ENCODE peak calls at places on chromosome 5, in seven cellular contexts. S is A673, N is left ventricle myocardium inferior, Y is ovary, L is fibroblast of lung, I is tibial nerve, O is small intestine. P is an unnamed sample. For H3K4me1, the result is how much of the 10 kb centered on the place peaks cover.

GRCh38 chr5:126124706-126125345 is 298.4 kb upstream of the GRAMD2B start:
- DNase-seq in S (peak), N (no peak), Y (no peak), L (peak), I (no peak), O (no peak), P (no peak)

GRCh38 chr5:118144540-118144939 is 843.8 kb downstream of the DTWD2 start:
- DNase-seq in S (no peak), N (no peak), Y (no peak), L (no peak), I (no peak), O (no peak), P (no peak)

GRCh38 chr5:55173696-55174101 is 722 bp upstream of the CDC20B start:
- DNase-seq in S (no peak), N (no peak), Y (no peak), L (no peak), I (no peak), O (no peak), P (no peak)

GRCh38 chr5:16791036-16791705 is 144.9 kb downstream of the MYO10 start:
- DNase-seq in S (peak), N (no peak), Y (peak), L (peak), I (no peak), O (peak), P (peak)

GRCh38 chr5:56128166-56128565 is 105.0 kb downstream of the ANKRD55 start:
- DNase-seq in S (no peak), N (peak), Y (no peak), L (no peak), I (no peak), O (no peak), P (no peak)

GRCh38 chr5:177537389-177538361 is 16.7 kb downstream of the FAM193B start:
- DNase-seq in S (no peak), N (peak), Y (no peak), L (peak), I (no peak), O (no peak), P (no peak)

GRCh38 chr5:125453011-125453410 is 706.6 kb upstream of the ZNF608 start:
- DNase-seq in S (no peak), N (no peak), Y (no peak), L (no peak), I (no peak), O (no peak), P (no peak)

GRCh38 chr5:142181547-142182191 is 73.1 kb downstream of the NDFIP1 start:
- DNase-seq in S (no peak), N (no peak), Y (no peak), L (no peak), I (no peak), O (peak), P (no peak)

GRCh38 chr5:80784451-80784850 is 129.7 kb upstream of the DHFR start:
- DNase-seq in S (no peak), N (no peak), Y (no peak), L (no peak), I (no peak), O (no peak), P (no peak)

GRCh38 chr5:38796000-38796738 is 49.6 kb upstream of the OSMR start:
- DNase-seq in S (no peak), N (peak), Y (peak), L (no peak), I (peak), O (no peak), P (no peak)

GRCh38 chr5:176874198-176874780 is 24.9 kb downstream of the HK3 start:
- DNase-seq in S (no peak), N (no peak), Y (no peak), L (no peak), I (no peak), O (no peak), P (no peak)

GRCh38 chr5:219492-219891 is 1.4 kb downstream of the SDHA start:
- DNase-seq in S (no peak), N (no peak), Y (no peak), L (peak), I (no peak), O (peak), P (peak)

GRCh38 chr5:158212915-158213314 is 354.0 kb upstream of the CLINT1 start:
- DNase-seq in S (peak), N (no peak), Y (no peak), L (no peak), I (no peak), O (no peak), P (no peak)

GRCh38 chr5:93915142-93915553 is 173.7 kb upstream of the POU5F2 start:
- DNase-seq in S (peak), N (no peak), Y (no peak), L (peak), I (no peak), O (peak), P (peak)

GRCh38 chr5:56900395-56900794 is 9.0 kb upstream of the SETD9 start:
- DNase-seq in S (no peak), N (no peak), Y (no peak), L (no peak), I (no peak), O (no peak), P (no peak)

GRCh38 chr5:58466939-58467338 is 7.1 kb upstream of the PLK2 start:
- DNase-seq in S (peak), N (no peak), Y (no peak), L (peak), I (no peak), O (peak), P (peak)

GRCh38 chr5:52682492-52682891 is 105.2 kb upstream of the ITGA1 start:
- DNase-seq in S (no peak), N (no peak), Y (no peak), L (no peak), I (no peak), O (no peak), P (no peak)

GRCh38 chr5:143359869-143360268 is 43.6 kb downstream of the NR3C1 start:
- DNase-seq in S (no peak), N (no peak), Y (no peak), L (no peak), I (no peak), O (no peak), P (no peak)

GRCh38 chr5:6583049-6583880 is 49.6 kb downstream of the NSUN2 start:
- DNase-seq in S (peak), N (peak), Y (peak), L (peak), I (no peak), O (peak), P (no peak)

GRCh38 chr5:77761606-77762005 is 14.5 kb downstream of the TBCA start:
- DNase-seq in S (no peak), N (no peak), Y (no peak), L (no peak), I (no peak), O (no peak), P (no peak)

GRCh38 chr5:163838738-163839137 is 333.3 kb downstream of the MAT2B start:
- DNase-seq in S (no peak), N (no peak), Y (no peak), L (no peak), I (no peak), O (no peak), P (no peak)

GRCh38 chr5:165834922-165835321 is 2329.5 kb downstream of the MAT2B start:
- DNase-seq in S (no peak), N (no peak), Y (no peak), L (no peak), I (no peak), O (no peak), P (no peak)

GRCh38 chr5:156326718-156327259 is at the start of gene SGCD:
- DNase-seq in S (no peak), N (peak), Y (peak), L (peak), I (peak), O (no peak), P (no peak)

GRCh38 chr5:171420429-171421231 is 1.2 kb downstream of the FGF18 start:
- DNase-seq in S (peak), N (peak), Y (peak), L (peak), I (peak), O (peak), P (no peak)

GRCh38 chr5:74595143-74595915 is 45.2 kb downstream of the ENC1 start:
- DNase-seq in S (no peak), N (no peak), Y (peak), L (peak), I (no peak), O (peak), P (no peak)

GRCh38 chr5:173671121-173671949 is 54.9 kb upstream of the BOD1 start:
- DNase-seq in S (peak), N (peak), Y (no peak), L (peak), I (no peak), O (peak), P (no peak)

GRCh38 chr5:137935190-137935589 is 45.9 kb downstream of the PKD2L2 start:
- DNase-seq in S (no peak), N (no peak), Y (no peak), L (no peak), I (no peak), O (no peak), P (no peak)

GRCh38 chr5:93997562-93997961 is 256.2 kb upstream of the POU5F2 start:
- DNase-seq in S (no peak), N (no peak), Y (no peak), L (no peak), I (no peak), O (no peak), P (no peak)

DNA sequence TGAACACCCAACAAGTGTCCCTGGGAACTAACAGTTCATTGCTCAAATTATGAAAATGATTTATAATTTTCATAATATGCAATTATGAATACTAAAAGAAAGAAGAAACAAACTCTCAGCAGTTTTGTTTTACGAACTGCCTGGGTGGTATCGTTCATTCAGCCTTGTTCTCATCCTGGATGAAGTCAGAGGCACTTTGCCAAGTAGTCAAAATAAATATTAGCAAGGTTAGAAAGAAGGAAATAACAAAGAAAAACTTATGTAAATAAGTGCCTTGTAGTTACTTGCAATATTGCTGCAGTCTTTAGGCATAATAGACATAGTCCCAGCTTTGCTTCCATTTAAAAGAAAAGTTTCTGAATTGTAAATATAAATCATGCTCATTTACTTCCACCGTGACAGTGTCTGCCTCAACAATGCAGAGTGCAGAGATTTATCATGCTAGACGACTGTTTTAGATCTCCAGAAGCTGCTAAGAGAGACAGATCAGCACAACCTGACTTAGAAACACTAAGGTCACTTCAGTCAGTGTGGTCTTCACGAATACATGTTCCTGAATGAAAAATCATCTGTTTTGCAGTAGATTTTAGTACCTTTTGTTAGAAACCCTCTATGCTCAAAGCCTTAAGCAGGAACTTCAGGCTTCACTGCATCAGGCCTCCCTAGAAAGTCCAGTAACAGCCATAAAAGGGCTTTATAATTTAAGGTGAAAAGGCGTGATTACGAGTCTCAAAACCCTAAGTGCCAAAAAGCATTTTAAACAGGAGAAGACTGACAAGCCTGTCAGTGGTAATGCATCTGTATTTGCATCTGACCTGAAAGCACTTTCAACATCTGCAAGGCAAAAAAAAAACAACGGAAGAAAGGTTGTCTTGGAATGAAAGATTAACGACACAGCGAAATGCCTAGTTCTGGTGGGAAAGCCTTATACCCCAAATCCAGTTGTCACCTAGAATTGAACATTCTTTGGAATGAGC is 92.1 kb downstream of the TMEM167A start:
- DNase-seq in S (no peak), N (no peak), Y (no peak), L (no peak), I (no peak), O (no peak), P (no peak)
- H3K27ac ChIP-seq in S (no peak), N (no peak), Y (no peak), L (no peak), I (no peak), O (no peak), P (no peak)

GRCh38 chr5:133321833-133322420 is 270.1 kb downstream of the HSPA4 start:
- DNase-seq in S (no peak), N (no peak), Y (no peak), L (no peak), I (no peak), O (no peak), P (no peak)
- H3K4me1 ChIP-seq in S (under half), N (under half), Y (under half), L (under half), I (under half), O (under half), P (under half)

GRCh38 chr5:149790276-149790675 is 60.2 kb downstream of the PPARGC1B start:
- DNase-seq in S (no peak), N (no peak), Y (no peak), L (no peak), I (no peak), O (no peak), P (no peak)

GRCh38 chr5:149792540-149792939 is 62.4 kb downstream of the PPARGC1B start:
- DNase-seq in S (no peak), N (no peak), Y (no peak), L (no peak), I (no peak), O (no peak), P (no peak)

GRCh38 chr5:149788964-149789363 is 58.9 kb downstream of the PPARGC1B start:
- DNase-seq in S (no peak), N (no peak), Y (no peak), L (no peak), I (no peak), O (no peak), P (no peak)

GRCh38 chr5:149791881-149792280 is 61.8 kb downstream of the PPARGC1B start:
- DNase-seq in S (no peak), N (no peak), Y (no peak), L (no peak), I (no peak), O (peak), P (no peak)

GRCh38 chr5:149789835-149790234 is 59.7 kb downstream of the PPARGC1B start:
- DNase-seq in S (no peak), N (no peak), Y (no peak), L (no peak), I (no peak), O (no peak), P (no peak)
- H3K27ac ChIP-seq in S (no peak), N (peak), Y (no peak), L (no peak), I (no peak), O (no peak), P (no peak)

GRCh38 chr5:124343021-124343420 is 403.4 kb downstream of the ZNF608 start:
- DNase-seq in S (no peak), N (no peak), Y (no peak), L (peak), I (no peak), O (no peak), P (no peak)
- H3K4me1 ChIP-seq in S (under half), N (under half), Y (under half), L (under half), I (under half), O (under half), P (under half)

DNA sequence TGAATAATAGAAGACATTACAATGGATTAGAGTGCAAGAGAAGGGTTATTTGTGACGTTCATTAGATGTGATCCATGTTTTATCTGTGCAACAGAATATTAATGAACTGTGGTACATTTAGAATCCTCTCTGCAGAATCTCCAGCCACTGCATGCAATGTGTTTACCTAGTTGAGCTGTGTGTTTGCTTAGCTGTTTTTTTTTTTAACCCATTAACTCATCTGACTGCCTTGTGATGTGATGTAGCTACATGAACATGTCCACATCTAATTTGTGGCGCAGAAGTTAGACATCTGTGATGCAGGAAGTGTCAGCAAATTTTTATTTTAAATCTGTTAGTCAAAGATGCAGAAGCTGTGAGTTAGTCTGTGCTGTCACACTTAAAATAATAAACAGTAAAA is 236.9 kb downstream of the CD180 start:
- DNase-seq in S (no peak), N (no peak), Y (no peak), L (peak), I (no peak), O (no peak), P (no peak)
- H3K27ac ChIP-seq in S (no peak), N (peak), Y (no peak), L (peak), I (no peak), O (no peak), P (no peak)

DNA sequence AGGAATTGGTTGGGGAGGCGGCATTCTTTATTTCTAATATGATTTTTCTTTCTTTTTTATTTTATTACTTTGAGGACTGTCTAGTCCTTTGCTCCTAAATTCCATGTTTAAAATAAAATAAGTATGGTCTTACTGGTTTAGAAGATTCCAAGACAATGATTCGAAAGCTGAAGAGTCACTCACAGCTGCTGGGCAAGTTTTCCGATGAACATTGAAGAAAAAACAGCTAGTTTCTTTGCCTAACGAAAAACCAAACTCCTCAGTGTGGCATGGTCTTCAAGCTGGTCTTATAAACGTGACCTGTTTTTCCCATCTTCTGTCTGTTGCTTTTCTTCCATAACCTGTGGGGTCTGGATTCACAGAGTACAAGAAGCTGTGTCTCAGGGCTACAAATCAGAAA is 25.1 kb downstream of the ZNF474 start:
- DNase-seq in S (no peak), N (no peak), Y (no peak), L (no peak), I (no peak), O (no peak), P (no peak)
- H3K4me1 ChIP-seq in S (under half), N (under half), Y (under half), L (under half), I (under half), O (under half), P (under half)